ENCODE peak calls at places on chromosomes 5 and 9, in four cellular contexts. J is endothelial cell of umbilical vein, Q is pancreas, W is cardiac muscle cell. C is an unnamed sample.

GRCh38 chr9:111645806-111646205 is 14.7 kb downstream of the DNAJC25 start:
- DNase-seq in J (peak), Q (no peak), W (no peak), C (peak)

GRCh38 chr5:95712347-95712958 is 18.7 kb upstream of the RHOBTB3 start:
- DNase-seq in J (peak), Q (no peak), W (peak), C (peak)

GRCh38 chr5:149014634-149015033 is 48.2 kb downstream of the SH3TC2 start:
- DNase-seq in J (no peak), Q (no peak), W (no peak), C (no peak)

GRCh38 chr5:93076566-93076965 is 504.5 kb downstream of the NR2F1-AS1 start:
- DNase-seq in J (no peak), Q (no peak), W (peak), C (no peak)

GRCh38 chr9:101458955-101459631 is 23.5 kb upstream of the ALDOB start:
- DNase-seq in J (peak), Q (no peak), W (peak), C (peak)

GRCh38 chr9:84277646-84278045 is 62.9 kb downstream of the SLC28A3 start:
- DNase-seq in J (no peak), Q (no peak), W (no peak), C (peak)

GRCh38 chr5:170861855-170862766 is at the start of gene RANBP17:
- DNase-seq in J (peak), Q (peak), W (peak), C (peak)

GRCh38 chr9:121474225-121474947 is 25.3 kb downstream of the GGTA1 start:
- DNase-seq in J (no peak), Q (no peak), W (no peak), C (no peak)

GRCh38 chr9:133454325-133454724 is 5.5 kb upstream of the CACFD1 start:
- DNase-seq in J (no peak), Q (no peak), W (no peak), C (no peak)

GRCh38 chr5:6181147-6181729 is 197.1 kb downstream of the MED10 start:
- DNase-seq in J (no peak), Q (no peak), W (no peak), C (no peak)

GRCh38 chr5:134524219-134524825 is 1.1 kb upstream of the JADE2 start:
- DNase-seq in J (peak), Q (peak), W (peak), C (peak)

GRCh38 chr9:12702160-12702758 is 9.1 kb downstream of the TYRP1 start:
- DNase-seq in J (peak), Q (no peak), W (peak), C (peak)

GRCh38 chr5:181173420-181174342 is 26.3 kb downstream of the OR2V2 start:
- DNase-seq in J (peak), Q (no peak), W (peak), C (no peak)

GRCh38 chr9:129958771-129959170 is 84.2 kb downstream of the FNBP1 start:
- DNase-seq in J (no peak), Q (no peak), W (no peak), C (no peak)

GRCh38 chr9:129962889-129963703 is 79.9 kb downstream of the FNBP1 start:
- DNase-seq in J (peak), Q (no peak), W (peak), C (peak)

GRCh38 chr9:129964901-129965734 is 77.9 kb downstream of the FNBP1 start:
- DNase-seq in J (peak), Q (no peak), W (peak), C (peak)

DNA sequence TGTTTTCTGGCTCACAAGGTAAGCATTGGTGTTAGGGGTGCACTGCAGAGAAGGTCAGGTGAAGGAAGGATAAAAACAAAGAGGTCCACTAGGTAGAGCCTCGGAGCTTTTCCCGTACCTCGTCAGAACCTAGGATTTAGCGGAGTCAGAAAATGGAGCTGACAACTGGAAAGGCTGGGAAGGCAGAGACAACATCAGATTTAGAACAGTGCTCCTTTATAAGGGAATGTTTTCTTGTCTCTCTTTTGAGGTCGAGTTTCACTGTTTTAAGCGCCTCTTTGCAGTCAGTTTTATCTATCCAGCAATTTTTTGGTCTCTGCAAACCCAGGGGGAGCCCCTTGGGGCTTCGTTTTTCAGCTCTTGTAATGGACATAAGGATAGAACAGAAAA is 80.6 kb downstream of the FNBP1 start:
- DNase-seq in J (no peak), Q (no peak), W (peak), C (no peak)
- H3K27ac ChIP-seq in J (peak), Q (peak), W (peak), C (peak)

GRCh38 chr5:142873831-142874230 is 103.7 kb downstream of the ARHGAP26 start:
- DNase-seq in J (no peak), Q (no peak), W (no peak), C (no peak)
- H3K27ac ChIP-seq in J (peak), Q (peak), W (no peak), C (no peak)

DNA sequence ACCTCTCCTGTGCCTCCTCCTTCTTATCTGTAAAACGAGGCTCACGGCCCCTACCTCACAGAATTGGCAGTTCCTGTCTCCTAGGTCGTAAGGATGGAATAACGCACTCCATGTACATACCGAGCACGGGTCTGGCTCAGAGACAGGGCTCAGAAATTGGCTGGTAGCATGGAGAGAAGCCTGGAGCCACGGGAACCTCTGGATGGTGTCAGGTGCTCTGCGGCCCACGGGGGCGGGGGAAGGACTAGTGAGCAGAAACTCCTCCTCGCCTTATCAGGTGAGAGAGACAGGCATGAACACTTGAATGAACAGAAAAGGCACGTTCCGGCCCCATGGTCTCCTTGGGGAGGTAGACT is 15.4 kb upstream of the C5orf47 start:
- DNase-seq in J (no peak), Q (peak), W (no peak), C (peak)
- H3K27ac ChIP-seq in J (no peak), Q (peak), W (peak), C (no peak)

GRCh38 chr9:126327750-126328120 is 1.1 kb downstream of the MVB12B start:
- DNase-seq in J (no peak), Q (no peak), W (no peak), C (no peak)

GRCh38 chr9:126328415-126328814 is 1.8 kb downstream of the MVB12B start:
- DNase-seq in J (no peak), Q (no peak), W (no peak), C (no peak)

GRCh38 chr9:126326228-126327015 is at the start of gene MVB12B:
- DNase-seq in J (peak), Q (peak), W (peak), C (no peak)

GRCh38 chr9:126325779-126326178 is 850 bp upstream of the MVB12B start:
- DNase-seq in J (no peak), Q (no peak), W (no peak), C (no peak)

DNA sequence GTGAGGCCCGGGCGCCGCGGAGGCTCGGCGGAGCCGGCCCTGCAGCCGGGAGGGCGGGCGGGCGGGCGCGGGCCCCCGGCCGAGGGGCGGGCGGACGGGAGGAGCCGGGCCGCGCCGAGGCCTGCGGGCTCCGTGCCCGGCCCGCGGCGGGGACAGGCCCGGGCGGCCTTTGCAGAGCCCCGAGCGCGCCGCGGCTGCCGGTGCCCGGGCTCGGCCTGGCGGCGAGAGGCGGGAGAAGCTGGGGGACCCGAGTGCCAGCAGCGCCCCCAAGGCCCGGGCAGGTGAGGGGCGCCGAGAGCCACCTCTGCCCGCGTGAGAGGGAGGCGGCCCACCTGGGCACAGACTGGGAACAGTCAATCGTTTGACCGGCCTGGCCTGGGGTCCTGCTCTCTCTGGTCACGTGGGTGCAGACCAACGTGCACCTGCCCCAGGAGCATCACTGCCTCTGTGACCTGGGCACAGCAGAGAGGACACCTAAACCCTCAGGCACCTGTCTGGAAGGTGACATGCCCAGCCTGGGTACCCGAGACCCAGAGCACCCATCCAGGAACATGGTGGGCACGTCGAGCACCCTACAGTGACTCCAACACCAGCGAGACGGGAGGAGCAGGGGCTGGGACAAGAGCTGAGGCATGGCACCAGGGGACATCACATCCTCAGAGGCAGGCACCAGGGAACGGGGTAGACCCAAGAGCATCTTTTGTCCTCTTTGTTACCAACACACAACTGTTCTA is 554 bp downstream of the MVB12B start:
- DNase-seq in J (no peak), Q (no peak), W (no peak), C (no peak)
- H3K27ac ChIP-seq in J (no peak), Q (no peak), W (peak), C (peak)

GRCh38 chr5:175678074-175678473 is 20.2 kb downstream of the HRH2 start:
- DNase-seq in J (no peak), Q (no peak), W (no peak), C (no peak)
- H3K27ac ChIP-seq in J (no peak), Q (no peak), W (no peak), C (no peak)

GRCh38 chr5:37198066-37198465 is 51.1 kb downstream of the CPLANE1 start:
- DNase-seq in J (peak), Q (no peak), W (no peak), C (no peak)

GRCh38 chr5:37198842-37199241 is 50.3 kb downstream of the CPLANE1 start:
- DNase-seq in J (no peak), Q (no peak), W (peak), C (peak)

GRCh38 chr5:37197340-37198050 is 51.7 kb downstream of the CPLANE1 start:
- DNase-seq in J (peak), Q (no peak), W (peak), C (peak)
- H3K27ac ChIP-seq in J (peak), Q (no peak), W (no peak), C (peak)

GRCh38 chr9:106712279-106712678 is 150.7 kb upstream of the ZNF462 start:
- DNase-seq in J (no peak), Q (no peak), W (no peak), C (no peak)

GRCh38 chr9:106708147-106708838 is 154.7 kb upstream of the ZNF462 start:
- DNase-seq in J (no peak), Q (no peak), W (no peak), C (peak)

GRCh38 chr9:106707291-106707690 is 155.7 kb upstream of the ZNF462 start:
- DNase-seq in J (no peak), Q (no peak), W (no peak), C (no peak)

GRCh38 chr9:106704056-106704625 is 158.8 kb upstream of the ZNF462 start:
- DNase-seq in J (no peak), Q (no peak), W (peak), C (peak)

GRCh38 chr9:106707722-106708121 is 155.2 kb upstream of the ZNF462 start:
- DNase-seq in J (no peak), Q (no peak), W (peak), C (no peak)
- H3K27ac ChIP-seq in J (no peak), Q (no peak), W (no peak), C (no peak)

C was measured in fibroblast of lung.